ENCODE peak calls at places on chromosomes 4 and X, in ten cellular contexts. J, B, S, R, T, F, O, L, Z and K are unnamed samples.

GRCh38 chr4:54400188-54400587 is 171.1 kb downstream of the PDGFRA start:
- DNase-seq in F (no peak), O (no peak), T (no peak), J (no peak), R (no peak), S (no peak), L (no peak), B (no peak), Z (no peak), K (no peak)

GRCh38 chr4:37682701-37683401 is 3.3 kb downstream of the RELL1 start:
- DNase-seq in R (no peak), B (no peak), L (no peak), J (no peak), S (no peak), O (no peak), Z (no peak), F (no peak), T (no peak), K (no peak)

GRCh38 chr4:17189322-17189721 is 290.9 kb upstream of the LDB2 start:
- DNase-seq in Z (peak; percentile 64), T (no peak), L (no peak), B (peak; percentile 64), J (no peak), R (no peak), F (no peak), O (no peak), S (peak; percentile 52), K (peak; percentile 19)

GRCh38 chrX:35150052-35150451 is 207.5 kb downstream of the FAM47B start:
- DNase-seq in F (no peak), R (peak; percentile 2), O (no peak), Z (no peak), J (no peak), B (no peak), S (no peak), L (no peak), T (no peak), K (no peak)

GRCh38 chr4:104064650-104065577 is 345.1 kb upstream of the TACR3 start:
- DNase-seq in F (peak; percentile 14), B (no peak), T (peak; percentile 21), O (peak; percentile 29), Z (peak; percentile 37), S (no peak), R (peak; percentile 51), J (peak; percentile 44), L (no peak), K (peak; percentile 25)

GRCh38 chrX:8036914-8037313 is 109.7 kb upstream of the PNPLA4 start:
- DNase-seq in F (no peak), S (no peak), T (no peak), Z (no peak), L (no peak), J (no peak), B (no peak), O (no peak), R (no peak), K (no peak)

GRCh38 chr4:171880136-171880535 is 66.9 kb downstream of the GALNTL6 start:
- DNase-seq in S (no peak), J (no peak), L (no peak), Z (peak; percentile 76), B (peak; percentile 1), O (no peak), F (no peak), T (no peak), R (no peak), K (no peak)

GRCh38 chr4:81093720-81094401 is 63.4 kb downstream of the BMP3 start:
- DNase-seq in O (no peak), B (no peak), F (no peak), S (no peak), T (no peak), J (no peak), R (no peak), Z (no peak), L (no peak), K (no peak)

GRCh38 chrX:15151267-15152196 is 118.4 kb downstream of the ASB9 start:
- DNase-seq in S (no peak), F (no peak), R (no peak), O (no peak), T (no peak), Z (no peak), L (no peak), J (no peak), B (no peak), K (no peak)

GRCh38 chr4:154928640-154929257 is 147.7 kb downstream of the RBM46 start:
- DNase-seq in S (peak; percentile 29), Z (peak; percentile 20), R (peak; percentile 58), F (no peak), B (peak; percentile 13), T (no peak), O (no peak), L (no peak), J (no peak), K (no peak)

GRCh38 chrX:150063138-150063518 is 124.8 kb upstream of the EOLA2 start:
- DNase-seq in J (no peak), F (no peak), S (no peak), O (no peak), L (no peak), Z (no peak), R (no peak), B (no peak), T (no peak), K (no peak)

GRCh38 chrX:150058728-150059127 is 120.4 kb upstream of the EOLA2 start:
- DNase-seq in L (no peak), T (no peak), B (no peak), O (no peak), R (no peak), Z (no peak), F (no peak), J (no peak), S (no peak), K (no peak)

GRCh38 chrX:150060406-150060805 is 122.1 kb upstream of the EOLA2 start:
- DNase-seq in O (no peak), Z (no peak), F (no peak), J (no peak), L (no peak), S (no peak), R (no peak), B (no peak), T (no peak), K (no peak)

GRCh38 chrX:150063673-150064072 is 125.4 kb upstream of the EOLA2 start:
- DNase-seq in Z (no peak), L (no peak), T (no peak), S (no peak), F (no peak), B (no peak), O (no peak), R (no peak), J (no peak), K (no peak)

GRCh38 chrX:150062292-150063137 is 124.2 kb upstream of the EOLA2 start:
- DNase-seq in T (peak; percentile 39), R (no peak), Z (no peak), J (no peak), O (no peak), S (peak; percentile 64), B (no peak), F (no peak), L (no peak), K (peak; percentile 20)
- TF ChIP-seq CTCF in T (peak; percentile 25), R (no peak), Z (no peak), J (no peak), O (no peak), S (peak; percentile 6), B (no peak), F (no peak), L (no peak), K (no peak)

DNA sequence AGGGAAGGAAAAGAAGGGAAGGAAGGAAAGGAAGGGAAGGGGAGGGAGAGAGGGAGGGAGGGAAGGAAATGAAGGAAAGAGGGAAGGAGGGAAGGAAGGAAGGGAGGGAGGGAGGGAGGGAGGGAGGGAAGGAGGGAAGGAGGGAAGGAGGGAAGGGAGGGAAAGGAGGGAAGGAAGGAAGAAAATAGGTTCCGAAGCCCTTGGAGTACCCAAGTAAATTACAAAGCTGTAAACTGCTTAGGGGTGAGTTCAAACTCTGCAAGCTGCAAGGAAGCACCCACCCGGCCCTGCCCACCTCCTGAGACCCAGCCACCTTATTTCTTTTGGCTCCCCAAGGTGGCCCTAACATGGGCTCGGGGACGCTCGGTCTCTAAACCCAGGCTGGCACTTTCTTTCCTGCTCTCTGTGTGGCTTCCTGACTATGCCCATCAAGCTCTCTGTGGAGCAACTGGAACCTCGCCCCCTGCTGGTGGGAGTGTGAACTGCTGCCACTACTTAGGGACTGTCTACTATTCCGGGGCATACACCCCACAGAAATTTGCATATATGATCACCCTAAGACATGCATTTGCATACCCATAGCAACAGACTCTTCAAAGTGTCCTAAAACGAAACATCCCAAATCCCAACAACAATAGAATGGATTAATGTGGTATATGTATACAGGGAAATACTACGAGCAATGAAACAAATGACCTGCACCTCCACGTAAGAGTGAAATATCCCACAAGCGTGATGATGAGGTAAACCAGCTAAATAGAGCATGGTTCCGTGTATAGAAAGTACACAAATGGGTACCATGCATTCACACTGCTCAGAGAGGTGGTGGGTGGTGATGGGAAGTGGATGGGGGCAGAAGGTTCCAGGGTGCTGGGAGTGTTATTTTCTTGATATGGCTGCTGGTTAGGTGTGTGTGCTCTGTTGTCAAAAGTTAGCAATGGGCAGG is 151.7 kb upstream of the TBL1X start:
- DNase-seq in L (no peak), O (peak; percentile 66), F (peak; percentile 15), J (peak; percentile 53), Z (no peak), T (peak; percentile 22), S (no peak), R (peak; percentile 22), B (no peak), K (peak; percentile 68)
- H3K4me3 ChIP-seq in L (no peak overlapping the region), O (no peak overlapping the region), F (no peak overlapping the region), J (no peak overlapping the region), Z (no peak overlapping the region), T (no peak overlapping the region), S (no peak overlapping the region), R (no peak overlapping the region), B (no peak overlapping the region), K (no peak overlapping the region)

GRCh38 chr4:22634541-22635181 is 58.1 kb upstream of the GBA3 start:
- DNase-seq in S (no peak), F (no peak), O (no peak), R (no peak), J (no peak), T (no peak), B (no peak), L (no peak), Z (no peak), K (no peak)

GRCh38 chr4:22637306-22637705 is 55.4 kb upstream of the GBA3 start:
- DNase-seq in F (no peak), Z (no peak), O (no peak), T (no peak), S (no peak), J (no peak), R (no peak), L (no peak), B (no peak), K (no peak)

DNA sequence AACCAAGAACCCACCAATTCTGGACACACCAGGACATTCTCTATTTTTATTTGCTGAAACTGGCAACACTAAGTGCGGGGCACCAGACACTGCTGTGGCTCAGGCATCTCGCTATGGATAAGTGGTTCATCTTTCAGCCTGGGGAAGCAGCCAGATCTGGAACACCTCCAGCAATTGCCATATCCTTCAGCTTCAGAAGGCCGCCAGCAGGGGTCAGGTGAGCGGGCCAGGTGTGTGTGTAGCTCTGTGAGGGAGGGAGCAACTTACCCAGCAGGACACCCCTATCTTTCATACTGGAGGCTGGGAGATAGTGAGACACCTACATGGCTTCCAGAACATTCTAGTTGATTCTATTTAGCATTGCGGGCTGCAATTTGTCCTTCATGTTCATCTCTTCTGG is 57.0 kb upstream of the GBA3 start:
- DNase-seq in B (no peak), S (no peak), L (no peak), Z (no peak), J (no peak), F (no peak), R (no peak), O (no peak), T (no peak), K (no peak)
- TF ChIP-seq CTCF in B (no peak), S (no peak), L (no peak), Z (no peak), J (no peak), F (no peak), R (no peak), O (no peak), T (no peak), K (no peak)

GRCh38 chr4:1795304-1796195 is 2.5 kb downstream of the FGFR3 start:
- DNase-seq in B (no peak), S (no peak), Z (no peak), F (no peak), O (peak; percentile 48), R (no peak), T (no peak), J (peak; percentile 90), L (no peak), K (peak; percentile 78)
- H3K4me3 ChIP-seq in B (no peak overlapping the region), S (no peak overlapping the region), Z (peak overlapping the region; percentile 21), F (peak overlapping the region; percentile 35), O (peak overlapping the region; percentile 62), R (no peak overlapping the region), T (peak overlapping the region; percentile 58), J (peak overlapping the region; percentile 74), L (peak overlapping the region; percentile 80), K (peak overlapping the region; percentile 64)